ENCODE peak calls at places on chromosomes 13 and 19, in six cellular contexts. Q is NCI-H1092 treated with DMSO at 0.1 percent for 48 hours; W is stimulated activated CD4-positive, alpha-beta T cell treated with anti-CD3 and anti-CD28 coated beads, Interleukin-1b, Interleukin-23, amount 100 ng/mL, for 48 hours; O is uterus; A is WTC11; C is naive thymus-derived CD8-positive, alpha-beta T cell. J is an unnamed sample.

GRCh38 chr19:32526895-32527294 is 54.1 kb upstream of the PDCD5 start:
- DNase-seq in O (no peak), Q (no peak), A (no peak), W (no peak), C (no peak), J (no peak)

GRCh38 chr13:113209880-113210421 is 538 bp downstream of the CUL4A start:
- DNase-seq in Q (peak), O (peak), C (peak), A (peak), W (peak), J (peak)

GRCh38 chr19:45901432-45901903 is 945 bp downstream of the MYPOP start:
- DNase-seq in Q (no peak), A (peak), O (peak), W (no peak), C (peak), J (no peak)

GRCh38 chr19:42092350-42092749 is 16.4 kb downstream of the ZNF574 start:
- DNase-seq in Q (peak), C (no peak), O (peak), A (peak), W (peak), J (no peak)

GRCh38 chr19:6729573-6730152 is 7.7 kb downstream of the GPR108 start:
- DNase-seq in O (no peak), Q (no peak), C (no peak), A (no peak), W (no peak), J (no peak)

GRCh38 chr19:30046522-30046921 is 104.5 kb downstream of the URI1 start:
- DNase-seq in Q (peak), W (no peak), O (no peak), C (no peak), A (no peak), J (no peak)

GRCh38 chr13:35283856-35284255 is 192.6 kb downstream of the MAB21L1 start:
- DNase-seq in O (no peak), W (no peak), A (no peak), C (no peak), Q (no peak), J (no peak)

GRCh38 chr13:106650690-106651205 is 82.8 kb upstream of the ARGLU1 start:
- DNase-seq in O (no peak), A (no peak), C (no peak), W (no peak), Q (no peak), J (no peak)

GRCh38 chr19:55486971-55487883 is 1.0 kb upstream of the SSC5D start:
- DNase-seq in Q (no peak), A (no peak), W (peak), C (no peak), O (peak), J (no peak)

GRCh38 chr19:37519890-37520289 is 13.2 kb downstream of the ZNF793 start:
- DNase-seq in W (peak), O (no peak), A (no peak), C (no peak), Q (no peak), J (no peak)

GRCh38 chr13:109795021-109795420 is 8.6 kb upstream of the IRS2 start:
- DNase-seq in A (no peak), C (no peak), Q (no peak), O (no peak), W (no peak), J (no peak)

GRCh38 chr13:112105884-112106283 is 38.9 kb downstream of the SOX1 start:
- DNase-seq in O (no peak), W (no peak), A (peak), Q (no peak), C (no peak), J (no peak)

GRCh38 chr19:19355606-19356139 is 35.0 kb downstream of the MAU2 start:
- DNase-seq in Q (no peak), O (no peak), A (no peak), W (no peak), C (no peak), J (no peak)

GRCh38 chr19:47719047-47719885 is 6.0 kb downstream of the EHD2 start:
- DNase-seq in C (no peak), O (peak), Q (no peak), W (no peak), A (no peak), J (peak)

GRCh38 chr19:31262673-31263308 is 86.4 kb downstream of the TSHZ3 start:
- DNase-seq in A (no peak), W (no peak), O (no peak), Q (no peak), C (no peak), J (no peak)

GRCh38 chr19:47176627-47177090 is 46.0 kb downstream of the SAE1 start:
- DNase-seq in C (peak), Q (no peak), W (peak), A (no peak), O (peak), J (no peak)

GRCh38 chr19:33463194-33463593 is 58.4 kb downstream of the PEPD start:
- DNase-seq in W (no peak), Q (peak), A (no peak), C (no peak), O (no peak), J (no peak)

GRCh38 chr13:111577429-111577828 is 257.0 kb downstream of the TEX29 start:
- DNase-seq in O (no peak), W (no peak), Q (peak), C (no peak), A (no peak), J (no peak)

GRCh38 chr19:38455031-38455430 is 21.5 kb downstream of the RYR1 start:
- DNase-seq in A (no peak), Q (no peak), W (no peak), O (no peak), C (peak), J (no peak)

GRCh38 chr19:48480151-48480475 is 10.9 kb downstream of the CYTH2 start:
- DNase-seq in A (peak), O (peak), Q (no peak), C (peak), W (no peak), J (peak)

GRCh38 chr13:34733720-34734119 is 208.3 kb upstream of the NBEA start:
- DNase-seq in O (no peak), W (no peak), Q (no peak), C (no peak), A (no peak), J (no peak)

GRCh38 chr13:36904219-36904618 is 15.8 kb downstream of the SMAD9 start:
- DNase-seq in O (no peak), W (no peak), A (no peak), Q (peak), C (no peak), J (no peak)

GRCh38 chr13:26899153-26899552 is 138.6 kb upstream of the GPR12 start:
- DNase-seq in W (no peak), A (no peak), O (no peak), C (no peak), Q (no peak), J (no peak)

GRCh38 chr13:91889641-91890040 is 491.2 kb downstream of the GPC5 start:
- DNase-seq in Q (no peak), W (no peak), O (no peak), A (no peak), C (no peak), J (no peak)

GRCh38 chr19:41993612-41994483 is at the start of gene ATP1A3:
- DNase-seq in W (peak), O (no peak), C (peak), A (peak), Q (peak), J (no peak)

GRCh38 chr13:98476106-98476505 is 100.8 kb downstream of the STK24 start:
- DNase-seq in W (peak), C (no peak), O (no peak), Q (no peak), A (peak), J (no peak)

GRCh38 chr19:6068711-6069110 is 41.6 kb downstream of the RFX2 start:
- DNase-seq in A (no peak), Q (peak), O (no peak), C (no peak), W (no peak), J (no peak)

GRCh38 chr13:48042889-48043288 is 5.4 kb downstream of the NUDT15 start:
- DNase-seq in A (no peak), Q (no peak), W (no peak), O (no peak), C (no peak), J (no peak)

GRCh38 chr19:8244442-8244841 is 35.3 kb downstream of the CERS4 start:
- DNase-seq in O (no peak), A (no peak), W (no peak), C (no peak), Q (no peak), J (no peak)

GRCh38 chr13:38350114-38350617 is 515 bp downstream of the UFM1 start:
- DNase-seq in A (peak), C (no peak), Q (no peak), W (peak), O (no peak), J (peak)

GRCh38 chr13:99972190-99972731 is 694 bp upstream of the ZIC5 start:
- DNase-seq in A (peak), W (no peak), O (no peak), Q (no peak), C (peak), J (no peak)

GRCh38 chr13:50197705-50198104 is 182.5 kb downstream of the KCNRG start:
- DNase-seq in W (no peak), Q (no peak), C (no peak), O (no peak), A (no peak), J (no peak)

GRCh38 chr19:53992815-53993214 is 1.4 kb downstream of the CACNG6 start:
- DNase-seq in Q (no peak), W (no peak), A (no peak), C (no peak), O (no peak), J (no peak)